ENCODE peak calls at places on chromosome 21, in ten cellular contexts. W is hypothalamus; U is AG09319; B is activated naive CD4-positive, alpha-beta T cell; V is substantia nigra; R is SW480; Q is M059J; G is islet precursor cell; O is ovary; S is activated naive CD8-positive, alpha-beta T cell treated with anti-CD3 and anti-CD28 coated beads for 36 hours. Z is an unnamed sample.

GRCh38 chr21:42562258-42562657 is 48.6 kb downstream of the SLC37A1 start:
- DNase-seq in W (no peak), U (no peak), B (no peak), V (no peak), R (no peak), Q (no peak), G (no peak), O (no peak), S (no peak), Z (no peak)

GRCh38 chr21:27423073-27423472 is 456.2 kb upstream of the ADAMTS5 start:
- DNase-seq in W (no peak), U (peak; percentile 51), B (no peak), V (no peak), R (peak; percentile 33), Q (peak; percentile 95), G (peak; percentile 93), O (peak; percentile 35), S (no peak), Z (no peak)

GRCh38 chr21:33325222-33326067 is 675 bp downstream of the IFNAR1 start:
- DNase-seq in W (peak; percentile 63), U (peak; percentile 30), B (no peak), V (no peak), R (peak; percentile 76), Q (peak; percentile 90), G (peak; percentile 63), O (no peak), S (peak; percentile 66), Z (peak; percentile 61)

GRCh38 chr21:45502006-45502345 is 40.3 kb downstream of the SLC19A1 start:
- DNase-seq in W (no peak), U (no peak), B (no peak), V (no peak), R (no peak), Q (no peak), G (peak; percentile 41), O (peak; percentile 40), S (no peak), Z (no peak)

GRCh38 chr21:32770514-32771133 is 931 bp downstream of the PAXBP1 start:
- DNase-seq in W (no peak), U (no peak), B (no peak), V (no peak), R (peak; percentile 45), Q (peak; percentile 55), G (no peak), O (no peak), S (no peak), Z (no peak)

GRCh38 chr21:37196847-37197246 is 70.3 kb downstream of the VPS26C start:
- DNase-seq in W (no peak), U (no peak), B (no peak), V (no peak), R (peak; percentile 98), Q (no peak), G (no peak), O (no peak), S (no peak), Z (no peak)

GRCh38 chr21:33011462-33011861 is 14.3 kb upstream of the OLIG2 start:
- DNase-seq in W (no peak), U (no peak), B (no peak), V (no peak), R (peak; percentile 89), Q (peak; percentile 99), G (peak; percentile 88), O (no peak), S (no peak), Z (no peak)

GRCh38 chr21:46662765-46663500 is 27.5 kb downstream of the PRMT2 start:
- DNase-seq in W (no peak), U (no peak), B (no peak), V (no peak), R (no peak), Q (peak; percentile 31), G (peak; percentile 69), O (no peak), S (no peak), Z (no peak)

GRCh38 chr21:39637971-39638628 is 25.4 kb downstream of the B3GALT5 start:
- DNase-seq in W (no peak), U (no peak), B (no peak), V (no peak), R (peak; percentile 78), Q (no peak), G (no peak), O (no peak), S (no peak), Z (no peak)

GRCh38 chr21:46189959-46190490 is 5.8 kb upstream of the SPATC1L start:
- DNase-seq in W (no peak), U (no peak), B (no peak), V (no peak), R (no peak), Q (no peak), G (peak; percentile 49), O (peak; percentile 18), S (no peak), Z (peak; percentile 8)

GRCh38 chr21:46552274-46552673 is 52.6 kb downstream of the S100B start:
- DNase-seq in W (no peak), U (no peak), B (no peak), V (no peak), R (no peak), Q (no peak), G (no peak), O (no peak), S (no peak), Z (no peak)

GRCh38 chr21:43923391-43923790 is 58.4 kb downstream of the AGPAT3 start:
- DNase-seq in W (peak; percentile 37), U (no peak), B (no peak), V (no peak), R (no peak), Q (peak; percentile 24), G (no peak), O (no peak), S (no peak), Z (peak; percentile 83)

GRCh38 chr21:29387598-29387997 is 88.9 kb downstream of the BACH1 start:
- DNase-seq in W (no peak), U (no peak), B (no peak), V (no peak), R (no peak), Q (no peak), G (no peak), O (no peak), S (no peak), Z (no peak)

GRCh38 chr21:15515908-15516307 is 213.9 kb upstream of the USP25 start:
- DNase-seq in W (no peak), U (no peak), B (no peak), V (no peak), R (no peak), Q (no peak), G (no peak), O (no peak), S (no peak), Z (no peak)

GRCh38 chr21:45376459-45377324 is 28.3 kb upstream of the COL18A1 start:
- DNase-seq in W (no peak), U (no peak), B (no peak), V (no peak), R (no peak), Q (no peak), G (peak; percentile 31), O (no peak), S (no peak), Z (no peak)

GRCh38 chr21:31546402-31547155 is 112.9 kb upstream of the SOD1 start:
- DNase-seq in W (no peak), U (no peak), B (no peak), V (no peak), R (no peak), Q (no peak), G (no peak), O (no peak), S (no peak), Z (no peak)

GRCh38 chr21:34599534-34600101 is 15.3 kb downstream of the RCAN1 start:
- DNase-seq in W (no peak), U (no peak), B (no peak), V (no peak), R (peak; percentile 52), Q (peak; percentile 67), G (peak; percentile 18), O (no peak), S (no peak), Z (no peak)

GRCh38 chr21:42562816-42563215 is 49.2 kb downstream of the SLC37A1 start:
- DNase-seq in W (no peak), U (no peak), B (no peak), V (no peak), R (no peak), Q (no peak), G (peak; percentile 39), O (no peak), S (no peak), Z (no peak)

GRCh38 chr21:29372063-29372802 is 73.5 kb downstream of the BACH1 start:
- DNase-seq in W (no peak), U (peak; percentile 52), B (no peak), V (no peak), R (peak; percentile 71), Q (peak; percentile 82), G (peak; percentile 65), O (peak; percentile 39), S (peak; percentile 33), Z (no peak)

GRCh38 chr21:33112151-33112550 is 42.2 kb downstream of the OLIG1 start:
- DNase-seq in W (no peak), U (no peak), B (no peak), V (no peak), R (no peak), Q (no peak), G (no peak), O (no peak), S (no peak), Z (peak; percentile 48)

GRCh38 chr21:34988139-34988538 is 61.0 kb downstream of the RUNX1 start:
- DNase-seq in W (no peak), U (no peak), B (no peak), V (no peak), R (peak; percentile 60), Q (peak; percentile 48), G (peak; percentile 69), O (no peak), S (no peak), Z (no peak)

GRCh38 chr21:44057055-44057454 is 44.9 kb downstream of the TRAPPC10 start:
- DNase-seq in W (no peak), U (no peak), B (no peak), V (no peak), R (no peak), Q (no peak), G (no peak), O (no peak), S (no peak), Z (no peak)

GRCh38 chr21:44552136-44552535 is 831 bp upstream of the KRTAP10-2 start:
- DNase-seq in W (no peak), U (no peak), B (no peak), V (no peak), R (no peak), Q (no peak), G (no peak), O (no peak), S (no peak), Z (no peak)

Z was measured in head of caudate nucleus.